ENCODE peak calls at places on chromosome 15, in nine cellular contexts. U is activated naive CD4-positive, alpha-beta T cell treated with anti-CD3 and anti-CD28 coated beads, Interleukin-2, amount 10 ng/mL, durations not matched to agents 7 days and 5 days; W is M059J; K is effector CD4-positive, alpha-beta T cell; Q is progenitor cell of endocrine pancreas; S is CD8-positive, alpha-beta memory T cell; Z is suprapubic skin; B is GM04504; X is adrenal gland. H is an unnamed sample.

GRCh38 chr15:48963524-48964113 is at the start of gene SHC4:
- DNase-seq in S (no peak), Z (peak), U (no peak), W (peak), B (peak), X (peak), K (no peak), Q (no peak), H (peak)

GRCh38 chr15:39179980-39180379 is 400.9 kb upstream of the THBS1 start:
- DNase-seq in U (no peak), Q (no peak), S (no peak), X (no peak), W (peak), K (no peak), B (no peak), Z (no peak), H (no peak)

GRCh38 chr15:57477736-57478522 is 101.6 kb downstream of the CGNL1 start:
- DNase-seq in X (no peak), Q (peak), S (no peak), K (no peak), U (no peak), B (no peak), W (peak), Z (no peak), H (no peak)

GRCh38 chr15:66008920-66009572 is 139.8 kb downstream of the RAB11A start:
- DNase-seq in K (no peak), B (no peak), S (no peak), Q (no peak), U (no peak), W (peak), X (peak), Z (no peak), H (peak)

GRCh38 chr15:77616072-77616471 is 16.6 kb downstream of the LINGO1 start:
- DNase-seq in W (no peak), Q (no peak), B (no peak), K (no peak), U (no peak), S (no peak), Z (no peak), X (no peak), H (no peak)

GRCh38 chr15:68820205-68820588 is 498 bp downstream of the ANP32A start:
- DNase-seq in Q (peak), K (peak), Z (peak), X (peak), W (peak), B (no peak), S (peak), U (peak), H (no peak)

GRCh38 chr15:74265046-74265639 is 29.0 kb downstream of the CCDC33 start:
- DNase-seq in K (no peak), B (peak), U (peak), S (no peak), W (peak), X (peak), Z (no peak), Q (peak), H (peak)

GRCh38 chr15:39041979-39042485 is 477.4 kb upstream of the RASGRP1 start:
- DNase-seq in Q (no peak), Z (no peak), X (no peak), U (no peak), B (no peak), W (peak), K (no peak), S (no peak), H (no peak)

GRCh38 chr15:27091270-27091940 is 120.4 kb downstream of the GABRG3 start:
- DNase-seq in X (no peak), W (no peak), K (no peak), U (no peak), Q (no peak), B (no peak), S (no peak), Z (no peak), H (peak)

GRCh38 chr15:71780349-71780976 is 29.9 kb upstream of the NR2E3 start:
- DNase-seq in K (no peak), B (no peak), W (peak), U (peak), Q (no peak), X (peak), Z (no peak), S (peak), H (peak)

GRCh38 chr15:75436861-75437260 is 14.6 kb downstream of the SIN3A start:
- DNase-seq in B (no peak), S (no peak), Q (no peak), U (no peak), X (peak), W (no peak), Z (no peak), K (no peak), H (no peak)

GRCh38 chr15:62545392-62546227 is 380.5 kb upstream of the C2CD4B start:
- DNase-seq in B (peak), S (no peak), Z (peak), W (peak), X (peak), U (no peak), Q (no peak), K (no peak), H (no peak)

GRCh38 chr15:25501828-25502446 is 63.1 kb upstream of the UBE3A start:
- DNase-seq in B (peak), S (no peak), U (no peak), X (peak), W (peak), Z (no peak), Q (no peak), K (no peak), H (no peak)

GRCh38 chr15:67225336-67225735 is 29.1 kb downstream of the AAGAB start:
- DNase-seq in Z (no peak), B (peak), W (peak), K (no peak), U (no peak), X (no peak), Q (no peak), S (no peak), H (no peak)

GRCh38 chr15:41607033-41607432 is 48.0 kb downstream of the TYRO3 start:
- DNase-seq in U (no peak), S (no peak), W (peak), Q (no peak), Z (no peak), B (peak), K (no peak), X (no peak), H (no peak)

GRCh38 chr15:64653757-64654156 is 121.6 kb downstream of the RBPMS2 start:
- DNase-seq in K (no peak), X (no peak), W (peak), U (no peak), Z (no peak), Q (no peak), S (no peak), B (no peak), H (no peak)

GRCh38 chr15:22786868-22787698 is 639 bp downstream of the NIPA1 start:
- DNase-seq in S (no peak), Q (peak), K (no peak), B (peak), U (peak), W (peak), X (peak), Z (no peak), H (peak)

GRCh38 chr15:69704229-69704628 is 251.6 kb downstream of the RPLP1 start:
- DNase-seq in W (peak), Z (no peak), U (no peak), X (no peak), S (no peak), K (no peak), B (no peak), Q (no peak), H (no peak)

GRCh38 chr15:89041507-89041906 is 46.7 kb upstream of the ABHD2 start:
- DNase-seq in B (no peak), X (no peak), Z (no peak), U (no peak), S (no peak), W (no peak), Q (no peak), K (no peak), H (no peak)

GRCh38 chr15:49855917-49856637 is 235.2 kb downstream of the DTWD1 start:
- DNase-seq in U (no peak), Z (no peak), B (peak), K (no peak), Q (no peak), W (peak), S (no peak), X (peak), H (no peak)